ENCODE peak calls at places on chromosomes 11 and 22, in seven cellular contexts. One of them, this sample, is unnamed.

GRCh38 chr11:103948331-103948730 is 88.1 kb upstream of the DDI1 start:
- DNase-seq in nephron progenitor cell: no peak
- DNase-seq in neuronal stem cell: no peak
- DNase-seq in globus pallidus: no peak
- DNase-seq in H54: no peak
- DNase-seq in NCI-H1092 treated with DMSO at 0.1 percent for 48 hours: no peak
- DNase-seq in mucosa of gallbladder: no peak
- DNase-seq in this sample: no peak

GRCh38 chr11:128503231-128503991 is 83.9 kb downstream of the ETS1 start:
- DNase-seq in neuronal stem cell: no peak
- DNase-seq in mucosa of gallbladder: no peak
- DNase-seq in nephron progenitor cell: no peak
- DNase-seq in NCI-H1092 treated with DMSO at 0.1 percent for 48 hours: no peak
- DNase-seq in H54: no peak
- DNase-seq in globus pallidus: no peak
- DNase-seq in this sample: peak

GRCh38 chr11:66070604-66071325 is 693 bp downstream of the PACS1 start:
- DNase-seq in H54: no peak
- DNase-seq in neuronal stem cell: no peak
- DNase-seq in NCI-H1092 treated with DMSO at 0.1 percent for 48 hours: no peak
- DNase-seq in globus pallidus: no peak
- DNase-seq in mucosa of gallbladder: no peak
- DNase-seq in nephron progenitor cell: peak
- DNase-seq in this sample: no peak

GRCh38 chr22:49760280-49760629 is 67.4 kb downstream of the BRD1 start:
- DNase-seq in mucosa of gallbladder: no peak
- DNase-seq in NCI-H1092 treated with DMSO at 0.1 percent for 48 hours: no peak
- DNase-seq in H54: no peak
- DNase-seq in nephron progenitor cell: no peak
- DNase-seq in neuronal stem cell: no peak
- DNase-seq in globus pallidus: no peak
- DNase-seq in this sample: peak

GRCh38 chr22:43506487-43506886 is 94.7 kb downstream of the MPPED1 start:
- DNase-seq in mucosa of gallbladder: no peak
- DNase-seq in nephron progenitor cell: no peak
- DNase-seq in globus pallidus: no peak
- DNase-seq in NCI-H1092 treated with DMSO at 0.1 percent for 48 hours: no peak
- DNase-seq in H54: no peak
- DNase-seq in neuronal stem cell: no peak
- DNase-seq in this sample: no peak

GRCh38 chr22:30005213-30005857 is 74.9 kb upstream of the HORMAD2 start:
- DNase-seq in globus pallidus: peak
- DNase-seq in mucosa of gallbladder: peak
- DNase-seq in H54: no peak
- DNase-seq in nephron progenitor cell: peak
- DNase-seq in neuronal stem cell: peak
- DNase-seq in NCI-H1092 treated with DMSO at 0.1 percent for 48 hours: peak
- DNase-seq in this sample: peak

GRCh38 chr11:57354699-57355098 is 16.5 kb downstream of the P2RX3 start:
- DNase-seq in NCI-H1092 treated with DMSO at 0.1 percent for 48 hours: no peak
- DNase-seq in mucosa of gallbladder: no peak
- DNase-seq in nephron progenitor cell: no peak
- DNase-seq in H54: no peak
- DNase-seq in neuronal stem cell: no peak
- DNase-seq in globus pallidus: no peak
- DNase-seq in this sample: no peak

GRCh38 chr11:132556316-132556715 is 976.0 kb downstream of the OPCML start:
- DNase-seq in nephron progenitor cell: no peak
- DNase-seq in neuronal stem cell: no peak
- DNase-seq in mucosa of gallbladder: no peak
- DNase-seq in NCI-H1092 treated with DMSO at 0.1 percent for 48 hours: no peak
- DNase-seq in globus pallidus: peak
- DNase-seq in H54: no peak
- DNase-seq in this sample: no peak

GRCh38 chr22:46220921-46221320 is 29.2 kb downstream of the CDPF1 start:
- DNase-seq in mucosa of gallbladder: no peak
- DNase-seq in globus pallidus: no peak
- DNase-seq in NCI-H1092 treated with DMSO at 0.1 percent for 48 hours: no peak
- DNase-seq in nephron progenitor cell: no peak
- DNase-seq in H54: no peak
- DNase-seq in neuronal stem cell: no peak
- DNase-seq in this sample: no peak

GRCh38 chr11:62132689-62133293 is 9.0 kb downstream of the INCENP start:
- DNase-seq in neuronal stem cell: no peak
- DNase-seq in mucosa of gallbladder: no peak
- DNase-seq in nephron progenitor cell: no peak
- DNase-seq in H54: no peak
- DNase-seq in NCI-H1092 treated with DMSO at 0.1 percent for 48 hours: no peak
- DNase-seq in globus pallidus: no peak
- DNase-seq in this sample: no peak

GRCh38 chr11:106413222-106413621 is 335.8 kb downstream of the AASDHPPT start:
- DNase-seq in H54: no peak
- DNase-seq in globus pallidus: no peak
- DNase-seq in mucosa of gallbladder: no peak
- DNase-seq in neuronal stem cell: no peak
- DNase-seq in NCI-H1092 treated with DMSO at 0.1 percent for 48 hours: no peak
- DNase-seq in nephron progenitor cell: no peak
- DNase-seq in this sample: no peak

GRCh38 chr11:9169595-9170295 is 78.3 kb upstream of the SCUBE2 start:
- DNase-seq in NCI-H1092 treated with DMSO at 0.1 percent for 48 hours: no peak
- DNase-seq in H54: no peak
- DNase-seq in neuronal stem cell: no peak
- DNase-seq in mucosa of gallbladder: no peak
- DNase-seq in globus pallidus: no peak
- DNase-seq in nephron progenitor cell: no peak
- DNase-seq in this sample: peak

GRCh38 chr11:130721736-130722135 is 194.5 kb downstream of the SNX19 start:
- DNase-seq in nephron progenitor cell: no peak
- DNase-seq in mucosa of gallbladder: no peak
- DNase-seq in globus pallidus: no peak
- DNase-seq in neuronal stem cell: no peak
- DNase-seq in H54: no peak
- DNase-seq in NCI-H1092 treated with DMSO at 0.1 percent for 48 hours: no peak
- DNase-seq in this sample: peak

This sample was measured in foreskin keratinocyte.